ENCODE peak calls at places on chromosomes 5 and 9, in ten cellular contexts. F is K562, X is heart left ventricle, C is ovary, Q is endothelial cell of umbilical vein, P is sigmoid colon, W is spleen, H is transverse colon, K is tibial nerve, Y is Peyer's patch. G is an unnamed sample.
A peak's percentile ranks its signal among the peaks of the same experiment; 100 is the strongest.

GRCh38 chr5:130705368-130705767 is 459.7 kb downstream of the HINT1 start:
- DNase-seq in K (no peak), P (no peak), C (no peak), Y (no peak), X (no peak), H (no peak), W (no peak), F (no peak), Q (no peak), G (no peak)

GRCh38 chr5:154520861-154521453 is 42.9 kb upstream of the HAND1 start:
- DNase-seq in Q (peak; percentile 16), C (no peak), P (no peak), W (no peak), Y (no peak), K (no peak), X (no peak), F (peak; percentile 68), H (peak; percentile 24), G (peak; percentile 45)

GRCh38 chr5:77993799-77994318 is 217.7 kb upstream of the TBCA start:
- DNase-seq in W (no peak), Y (no peak), Q (no peak), K (no peak), C (no peak), H (no peak), F (no peak), P (no peak), X (no peak), G (no peak)

GRCh38 chr5:37005252-37005651 is 128.7 kb downstream of the NIPBL start:
- DNase-seq in Y (no peak), X (no peak), C (no peak), F (no peak), P (no peak), K (no peak), W (no peak), Q (peak; percentile 60), H (no peak), G (no peak)

GRCh38 chr5:170439246-170439943 is 50.2 kb upstream of the KCNMB1 start:
- DNase-seq in C (no peak), K (no peak), P (no peak), X (no peak), F (no peak), Q (no peak), W (no peak), H (no peak), Y (no peak), G (no peak)

GRCh38 chr9:133686642-133687575 is 50.7 kb downstream of the DBH start:
- DNase-seq in F (no peak), K (no peak), H (no peak), Y (no peak), W (peak; percentile 41), P (no peak), C (no peak), Q (no peak), X (peak; percentile 69), G (no peak)

GRCh38 chr5:78544531-78545200 is 103.9 kb downstream of the LHFPL2 start:
- DNase-seq in F (peak; percentile 44), Q (no peak), W (no peak), K (no peak), P (peak; percentile 65), H (peak; percentile 21), C (peak; percentile 54), Y (no peak), X (no peak), G (no peak)

GRCh38 chr5:168106008-168106761 is 185.3 kb upstream of the WWC1 start:
- DNase-seq in X (no peak), Q (no peak), P (no peak), C (no peak), W (no peak), H (no peak), F (no peak), Y (no peak), K (no peak), G (no peak)

GRCh38 chr9:70995511-70995910 is 125.9 kb downstream of the TRPM3 start:
- DNase-seq in Y (no peak), H (no peak), C (no peak), P (no peak), K (no peak), W (no peak), X (no peak), Q (no peak), F (no peak), G (no peak)

GRCh38 chr9:6538666-6539071 is 106.9 kb downstream of the GLDC start:
- DNase-seq in Y (no peak), K (no peak), Q (no peak), C (no peak), H (no peak), X (no peak), F (no peak), W (no peak), P (no peak), G (no peak)

GRCh38 chr5:147675168-147675567 is 107.4 kb downstream of the JAKMIP2 start:
- DNase-seq in X (no peak), H (no peak), C (no peak), K (no peak), W (no peak), Q (no peak), Y (no peak), P (no peak), F (no peak), G (no peak)
- TF ChIP-seq CTCF in X (no peak), H (no peak), C (no peak), K (no peak), W (no peak), Q (no peak), Y (peak; percentile 25), P (no peak), F (no peak), G (peak; percentile 6)

GRCh38 chr5:59584858-59585846 is 308.4 kb downstream of the PDE4D start:
- DNase-seq in X (no peak), H (peak; percentile 29), Y (no peak), Q (no peak), P (no peak), F (no peak), W (no peak), K (no peak), C (no peak), G (no peak)

GRCh38 chr5:59588922-59589321 is 304.6 kb downstream of the PDE4D start:
- DNase-seq in W (no peak), Y (no peak), C (no peak), F (no peak), X (no peak), K (no peak), Q (peak; percentile 16), P (no peak), H (no peak), G (no peak)

GRCh38 chr5:59587489-59588337 is 305.8 kb downstream of the PDE4D start:
- DNase-seq in Q (peak; percentile 55), P (peak; percentile 65), F (no peak), H (peak; percentile 79), W (no peak), X (peak; percentile 68), Y (peak; percentile 75), K (no peak), C (peak; percentile 10), G (peak; percentile 26)

GRCh38 chr5:59583810-59584562 is 309.5 kb downstream of the PDE4D start:
- DNase-seq in K (no peak), W (no peak), C (no peak), X (no peak), F (no peak), H (peak; percentile 36), Q (no peak), P (peak; percentile 63), Y (no peak), G (no peak)

GRCh38 chr5:59586811-59587340 is 306.6 kb downstream of the PDE4D start:
- DNase-seq in P (no peak), K (no peak), Y (no peak), H (no peak), Q (no peak), C (no peak), X (no peak), F (no peak), W (no peak), G (no peak)
- H3K4me3 ChIP-seq in P (peak overlapping the region; percentile 25), K (no peak overlapping the region), Y (no peak overlapping the region), H (peak overlapping the region; percentile 39), Q (no peak overlapping the region), C (peak overlapping the region; percentile 24), X (no peak overlapping the region), F (no peak overlapping the region), W (no peak overlapping the region), G (no peak overlapping the region)

GRCh38 chr9:127396253-127396807 is 639 bp upstream of the SLC2A8 start:
- DNase-seq in Q (no peak), F (no peak), C (no peak), Y (no peak), X (no peak), W (no peak), H (no peak), P (peak; percentile 65), K (no peak), G (no peak)
- TF ChIP-seq POLR2A in Q (no peak), F (no peak), C (peak; percentile 30), Y (no peak), X (no peak), W (no peak), H (no peak), P (no peak), K (no peak), G (no peak)

DNA sequence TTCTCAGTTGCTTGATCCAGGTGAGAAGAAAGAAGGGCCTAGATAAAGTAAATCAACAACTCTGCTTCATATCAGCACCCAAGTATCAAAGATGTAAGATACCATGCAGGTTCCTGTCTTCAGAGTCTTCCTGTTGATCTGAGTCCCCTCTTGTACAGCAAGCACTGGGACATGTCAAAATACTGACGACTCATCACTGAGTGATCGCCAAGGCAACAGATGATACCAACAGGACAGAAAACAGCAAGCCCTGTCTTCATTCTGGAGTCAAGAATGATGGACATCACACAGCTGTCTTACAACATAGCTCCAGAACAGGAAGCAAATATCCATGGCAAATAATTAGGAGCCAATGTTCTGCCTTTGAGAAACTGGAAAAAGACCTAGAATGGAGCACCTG is 83.7 kb downstream of the TARS1 start:
- DNase-seq in W (no peak), K (no peak), Q (no peak), F (no peak), P (no peak), X (no peak), H (no peak), C (no peak), Y (no peak), G (no peak)
- TF ChIP-seq CTCF in W (no peak), K (no peak), Q (no peak), F (no peak), P (no peak), X (no peak), H (no peak), C (no peak), Y (no peak), G (no peak)

DNA sequence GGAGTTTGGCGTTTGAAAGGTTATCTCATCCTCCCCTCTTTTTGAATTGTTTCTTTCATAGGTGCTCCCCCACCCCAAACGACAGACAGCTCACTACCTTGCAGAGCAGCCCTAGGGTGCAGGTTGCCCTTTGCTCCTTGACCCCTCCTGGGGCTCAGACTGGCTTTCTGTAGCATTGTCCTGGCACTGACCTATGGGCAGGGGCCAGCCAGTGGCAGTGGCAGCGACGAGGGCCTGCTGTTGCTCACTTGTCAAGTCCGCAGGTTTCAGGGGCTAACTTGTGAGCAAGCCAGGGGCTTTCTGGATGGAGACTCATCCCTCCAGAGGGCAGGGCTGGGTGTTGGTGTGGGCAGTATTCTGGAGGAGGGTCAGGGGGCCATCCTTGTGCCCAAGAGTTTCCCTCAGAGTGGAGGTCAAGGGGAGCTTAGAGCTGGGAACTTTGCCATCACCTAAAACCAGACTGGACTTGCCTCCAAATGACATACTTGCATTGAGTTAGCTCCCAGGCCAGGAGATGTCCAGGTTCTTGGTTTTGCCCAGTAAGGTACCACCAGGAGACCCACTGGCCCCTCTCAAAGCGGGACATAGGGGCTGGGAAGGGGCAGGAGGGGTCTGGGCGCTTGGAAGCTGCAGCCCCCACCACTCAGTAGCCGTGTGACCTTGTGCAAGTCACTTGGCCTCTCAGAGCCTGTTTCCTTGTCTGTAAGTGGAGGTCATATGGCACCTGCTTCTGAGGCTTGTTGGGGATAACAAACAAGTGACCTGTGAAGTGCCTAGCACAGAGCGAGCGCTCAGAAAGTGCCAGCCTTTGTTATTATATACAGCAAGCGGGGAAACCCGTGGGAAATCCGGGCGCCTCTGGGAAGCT is 53.5 kb upstream of the CDKN2AIPNL start:
- DNase-seq in F (peak; percentile 10), C (peak; percentile 30), P (no peak), H (no peak), X (peak; percentile 65), Q (no peak), W (peak; percentile 79), K (no peak), Y (peak; percentile 66), G (no peak)
- H3K4me3 ChIP-seq in F (peak overlapping the region; percentile 46), C (peak overlapping the region; percentile 59), P (peak overlapping the region; percentile 56), H (peak overlapping the region; percentile 42), X (peak overlapping the region; percentile 62), Q (no peak overlapping the region), W (peak overlapping the region; percentile 41), K (peak overlapping the region; percentile 38), Y (peak overlapping the region; percentile 50), G (no peak overlapping the region)